ENCODE peak calls at places on chromosomes 3 and 15, in seven cellular contexts. E is activated T-cell treated with anti-CD3 and anti-CD28 coated beads, Interleukin-2, amount 50 U/mL, for 4 hours; V is mesendoderm; G is MV-4-11; O is effector memory CD8-positive, alpha-beta T cell; X is germinal center; T is stimulated activated naive CD8-positive, alpha-beta T cell treated with anti-CD3 and anti-CD28 coated beads, Interleukin-15, amount 100 ng/mL, for 72 hours. A is an unnamed sample.

GRCh38 chr3:191774485-191774884 is 313.5 kb downstream of the PYDC2 start:
- DNase-seq in V (peak), X (no peak), T (no peak), G (no peak), E (no peak), O (no peak), A (no peak)

GRCh38 chr15:86691091-86691490 is 611.4 kb downstream of the AGBL1 start:
- DNase-seq in G (peak), X (no peak), T (no peak), O (no peak), V (peak), E (no peak), A (no peak)

GRCh38 chr3:30689202-30689641 is 82.8 kb downstream of the TGFBR2 start:
- DNase-seq in X (no peak), O (no peak), E (no peak), G (no peak), V (no peak), T (no peak), A (no peak)

GRCh38 chr15:39409876-39410505 is 170.9 kb upstream of the THBS1 start:
- DNase-seq in X (no peak), E (no peak), O (no peak), T (no peak), G (no peak), V (no peak), A (no peak)

GRCh38 chr15:55992769-55993110 is 672 bp downstream of the NEDD4 start:
- DNase-seq in E (no peak), T (no peak), O (no peak), X (no peak), V (no peak), G (no peak), A (no peak)

GRCh38 chr3:151630035-151630434 is 103.7 kb upstream of the AADACL2 start:
- DNase-seq in X (no peak), E (no peak), G (no peak), O (no peak), T (no peak), V (no peak), A (no peak)

GRCh38 chr3:194757629-194758028 is 71.9 kb downstream of the FAM43A start:
- DNase-seq in T (no peak), X (no peak), O (no peak), E (no peak), V (no peak), G (no peak), A (no peak)

GRCh38 chr15:77706482-77707244 is 74.0 kb upstream of the LINGO1 start:
- DNase-seq in V (no peak), X (no peak), O (no peak), E (no peak), G (no peak), T (no peak), A (no peak)

A was measured in GM20000.